ENCODE peak calls at places on chromosome 22, in six cellular contexts. M is neuronal stem cell, O is neural progenitor cell, U is small intestine, H is heart right ventricle, L is iPS DF 6.9. B is an unnamed sample. For H3K4me1 and H3K36me3, the result is how much of the 10 kb centered on the place peaks cover.

GRCh38 chr22:50257451-50258360 is 3.8 kb downstream of the MAPK12 start:
- DNase-seq in H (no peak), O (no peak), M (no peak), L (no peak), U (peak), B (no peak)

GRCh38 chr22:40035351-40035750 is 40.6 kb downstream of the FAM83F start:
- DNase-seq in M (no peak), O (no peak), L (no peak), U (no peak), H (no peak), B (no peak)

GRCh38 chr22:44898236-44898635 is 111.6 kb downstream of the PHF21B start:
- DNase-seq in L (no peak), H (no peak), O (no peak), M (no peak), U (no peak), B (no peak)

GRCh38 chr22:28440517-28441366 is 238.9 kb downstream of the TTC28 start:
- DNase-seq in U (peak), L (no peak), H (no peak), O (no peak), M (no peak), B (no peak)

GRCh38 chr22:50201191-50202129 is 649 bp downstream of the SELENOO start:
- DNase-seq in L (no peak), O (peak), U (peak), M (no peak), H (no peak), B (no peak)

GRCh38 chr22:28988455-28988854 is 73.2 kb downstream of the C22orf31 start:
- DNase-seq in L (no peak), U (no peak), H (no peak), M (no peak), O (no peak), B (no peak)

GRCh38 chr22:30176431-30176830 is 70.1 kb downstream of the LIF start:
- DNase-seq in O (no peak), L (no peak), H (no peak), M (no peak), U (no peak), B (no peak)

GRCh38 chr22:27654536-27655445 is 146.8 kb downstream of the MN1 start:
- DNase-seq in M (no peak), L (no peak), H (no peak), O (peak), U (peak), B (peak)

GRCh38 chr22:30866811-30867271 is 101.7 kb downstream of the MORC2 start:
- DNase-seq in U (no peak), L (no peak), M (no peak), H (no peak), O (peak), B (no peak)

GRCh38 chr22:48702573-48703264 is 1125.0 kb downstream of the BRD1 start:
- DNase-seq in O (peak), L (no peak), M (no peak), U (no peak), H (no peak), B (peak)

GRCh38 chr22:49992921-49993648 is 19.5 kb downstream of the IL17REL start:
- DNase-seq in H (peak), O (peak), M (no peak), U (peak), L (no peak), B (peak)

GRCh38 chr22:37195921-37196320 is 7.9 kb upstream of the C1QTNF6 start:
- DNase-seq in H (no peak), L (no peak), M (no peak), O (no peak), U (no peak), B (no peak)

GRCh38 chr22:24926428-24926725 is 20.1 kb downstream of the LHFPL7 start:
- DNase-seq in M (no peak), H (no peak), U (no peak), O (no peak), L (no peak), B (no peak)

GRCh38 chr22:33869946-33870345 is 50.3 kb downstream of the LARGE1 start:
- DNase-seq in U (no peak), O (no peak), M (no peak), L (no peak), H (no peak), B (no peak)

GRCh38 chr22:28711341-28711740 is 30.3 kb downstream of the CHEK2 start:
- DNase-seq in M (no peak), O (no peak), L (no peak), U (no peak), H (no peak), B (no peak)

GRCh38 chr22:48118654-48119053 is 1356.2 kb downstream of the TBC1D22A start:
- DNase-seq in L (no peak), O (no peak), H (no peak), U (no peak), M (no peak), B (no peak)

GRCh38 chr22:31631381-31631780 is 30.6 kb downstream of the PISD start:
- DNase-seq in U (no peak), H (no peak), O (no peak), L (no peak), M (no peak), B (no peak)

GRCh38 chr22:37190262-37190780 is 2.3 kb upstream of the C1QTNF6 start:
- DNase-seq in L (no peak), M (no peak), O (no peak), U (no peak), H (no peak), B (no peak)

GRCh38 chr22:25368271-25368670 is 148.8 kb downstream of the CRYBB2 start:
- DNase-seq in O (no peak), M (no peak), U (peak), H (no peak), L (no peak), B (peak)

GRCh38 chr22:37328017-37328416 is 45.7 kb downstream of the CYTH4 start:
- DNase-seq in M (no peak), O (no peak), H (no peak), L (no peak), U (peak), B (no peak)

GRCh38 chr22:30490399-30490798 is 15.1 kb downstream of the SEC14L4 start:
- DNase-seq in L (no peak), U (peak), H (no peak), M (no peak), O (peak), B (no peak)

GRCh38 chr22:17964647-17965046 is 59.7 kb downstream of the MICAL3 start:
- DNase-seq in O (no peak), U (no peak), M (no peak), L (no peak), H (no peak), B (no peak)

GRCh38 chr22:30429887-30430286 is 4.3 kb downstream of the MTFP1 start:
- DNase-seq in H (no peak), O (no peak), M (no peak), U (no peak), L (no peak), B (no peak)

GRCh38 chr22:30238136-30238535 is 8.4 kb downstream of the LIF start:
- DNase-seq in U (no peak), L (no peak), H (no peak), M (no peak), O (no peak), B (no peak)

GRCh38 chr22:42891008-42891407 is 33.9 kb upstream of the ARFGAP3 start:
- DNase-seq in M (no peak), H (no peak), L (no peak), O (no peak), U (no peak), B (no peak)
- H3K4me1 ChIP-seq in M (under half), H (under half), L (under half), O (under half), U (under half), B (under half)

GRCh38 chr22:38953577-38954413 is 3.6 kb upstream of the APOBEC3A start:
- DNase-seq in M (no peak), L (no peak), O (no peak), U (peak), H (no peak), B (no peak)
- H3K27ac ChIP-seq in M (no peak), L (no peak), O (no peak), U (no peak), H (no peak), B (no peak)

GRCh38 chr22:46352276-46352675 is 16.8 kb downstream of the TRMU start:
- DNase-seq in U (no peak), H (no peak), M (no peak), L (no peak), O (no peak), B (no peak)

GRCh38 chr22:46350646-46351045 is 15.1 kb downstream of the TRMU start:
- DNase-seq in O (no peak), M (no peak), H (no peak), U (no peak), L (no peak), B (no peak)

GRCh38 chr22:46351767-46352166 is 16.3 kb downstream of the TRMU start:
- DNase-seq in O (no peak), U (no peak), H (no peak), L (no peak), M (no peak), B (no peak)

GRCh38 chr22:46350111-46350510 is 14.6 kb downstream of the TRMU start:
- DNase-seq in O (no peak), M (no peak), U (no peak), L (no peak), H (no peak), B (no peak)

DNA sequence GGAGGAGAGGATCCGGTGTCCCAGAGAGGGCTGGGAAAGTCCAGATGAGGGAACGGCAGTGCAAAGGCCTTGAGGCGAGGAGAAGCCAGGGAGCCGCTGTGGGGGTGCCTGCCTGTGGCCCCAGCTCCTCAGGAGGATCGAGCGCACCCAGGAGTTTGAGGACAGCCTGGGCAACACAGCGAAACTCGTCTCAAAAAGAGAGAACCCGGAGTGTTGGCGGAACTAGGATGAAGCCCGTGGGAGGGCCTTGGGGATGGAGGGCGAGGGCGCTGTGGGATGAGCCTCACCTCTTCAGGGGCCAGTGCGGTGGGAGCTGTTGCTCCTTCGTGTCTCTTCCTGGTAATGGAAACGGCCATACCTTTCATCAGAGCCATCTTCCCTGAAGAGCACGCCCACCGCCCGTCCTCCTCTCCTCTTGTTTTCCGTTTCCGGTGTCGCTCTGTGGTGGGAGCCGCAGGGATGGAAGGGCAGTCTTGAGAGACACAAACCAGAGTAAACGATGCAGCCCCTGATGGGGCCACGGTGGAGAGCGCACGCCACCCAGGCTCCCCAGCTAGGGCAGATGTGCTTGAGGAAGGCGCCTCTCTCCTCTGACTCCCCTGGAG is 15.7 kb downstream of the TRMU start:
- DNase-seq in U (no peak), O (no peak), H (no peak), L (no peak), M (no peak), B (no peak)
- H3K36me3 ChIP-seq in U (under half), O (under half), H (half or more), L (half or more), M (half or more), B (half or more)

DNA sequence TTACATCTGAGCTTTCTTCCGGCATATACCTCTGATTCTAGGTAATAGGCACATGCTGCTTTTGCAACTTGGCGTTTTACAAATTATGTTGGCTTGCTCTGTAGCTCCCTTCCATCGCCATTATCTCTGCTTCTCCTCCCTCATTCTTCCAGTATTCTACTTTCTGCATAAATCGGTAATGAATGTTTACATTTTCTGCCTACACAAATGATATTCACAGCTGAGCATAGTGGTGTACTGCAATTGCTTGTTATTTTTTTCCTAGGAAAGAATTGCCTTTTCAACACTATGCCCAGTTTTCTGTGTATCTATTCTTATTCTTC is 18.9 kb downstream of the MED15 start:
- DNase-seq in U (no peak), O (no peak), M (no peak), H (no peak), L (no peak), B (no peak)
- H3K4me1 ChIP-seq in U (under half), O (under half), M (under half), H (under half), L (under half), B (under half)

GRCh38 chr22:22595001-22595835 is 36.2 kb upstream of the PRAME start:
- DNase-seq in O (no peak), H (no peak), L (no peak), M (no peak), U (no peak), B (no peak)

GRCh38 chr22:22590136-22590891 is 31.2 kb upstream of the PRAME start:
- DNase-seq in L (no peak), O (no peak), M (no peak), U (no peak), H (no peak), B (no peak)

GRCh38 chr22:22591348-22592299 is 32.6 kb upstream of the PRAME start:
- DNase-seq in M (no peak), O (no peak), L (no peak), U (no peak), H (no peak), B (no peak)

GRCh38 chr22:22593964-22594656 is 35.0 kb upstream of the PRAME start:
- DNase-seq in O (peak), H (no peak), U (peak), L (peak), M (peak), B (peak)

DNA sequence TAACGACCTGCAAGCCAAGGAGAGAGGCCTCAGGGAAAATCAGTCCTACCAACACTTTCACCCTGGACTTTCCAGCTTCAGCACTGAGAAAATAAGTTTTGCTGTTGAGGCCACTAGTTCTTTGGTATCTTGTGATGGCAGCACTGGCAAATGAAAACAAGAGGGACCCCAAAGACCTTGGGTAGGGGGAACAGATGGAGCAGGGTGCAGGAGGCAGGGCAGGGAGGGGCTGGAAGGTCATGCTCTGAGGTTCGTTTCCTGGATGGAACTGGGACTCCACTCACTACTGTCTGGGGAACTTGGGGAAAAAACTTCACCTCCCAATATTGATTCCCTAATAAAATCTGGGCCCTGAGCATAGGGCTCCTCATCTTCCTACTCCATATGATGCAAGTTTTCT is 34.2 kb upstream of the PRAME start:
- DNase-seq in L (no peak), H (no peak), O (no peak), U (no peak), M (no peak), B (no peak)
- H3K27ac ChIP-seq in L (no peak), H (no peak), O (no peak), U (no peak), M (no peak), B (no peak)

B was measured in SJCRH30.